ENCODE peak calls at places on chromosomes 11 and 22, in ten cellular contexts. E is mesenchymal stem cell; S is GM23338; V is HL-60; D is thyroid gland; J is colonic mucosa; I is cardiac muscle cell; Z is psoas muscle; X is body of pancreas; F is naive thymus-derived CD4-positive, alpha-beta T cell. M is an unnamed sample.
A peak's percentile ranks its signal among the peaks of the same experiment; 100 is the strongest.

GRCh38 chr11:87239001-87239400 is 201.3 kb downstream of the TMEM135 start:
- DNase-seq in S (no peak), D (no peak), X (no peak), Z (no peak), I (no peak), J (no peak), E (no peak), F (no peak), V (no peak), M (no peak)

GRCh38 chr22:20783844-20784723 is 10.2 kb downstream of the SERPIND1 start:
- DNase-seq in D (peak; percentile 44), I (peak; percentile 61), J (peak; percentile 64), S (peak; percentile 83), F (peak; percentile 24), X (peak; percentile 57), V (peak; percentile 52), E (peak; percentile 78), Z (no peak), M (peak; percentile 35)

GRCh38 chr11:12026331-12027211 is 18.1 kb upstream of the DKK3 start:
- DNase-seq in F (no peak), J (no peak), S (no peak), V (no peak), D (peak; percentile 61), Z (no peak), E (no peak), X (no peak), I (no peak), M (no peak)

GRCh38 chr22:44534335-44534734 is 36.3 kb upstream of the RTL6 start:
- DNase-seq in F (no peak), X (no peak), D (no peak), I (no peak), V (no peak), J (no peak), S (no peak), E (no peak), Z (no peak), M (no peak)

GRCh38 chr11:75428301-75428724 is 4.7 kb downstream of the KLHL35 start:
- DNase-seq in Z (peak; percentile 89), X (peak; percentile 87), V (no peak), J (peak; percentile 89), F (peak; percentile 72), I (peak; percentile 44), S (peak; percentile 87), E (no peak), D (peak; percentile 95), M (no peak)

GRCh38 chr11:83724704-83725114 is 438.5 kb upstream of the CCDC90B start:
- DNase-seq in E (peak; percentile 33), D (peak; percentile 88), I (peak; percentile 35), F (no peak), J (no peak), S (peak; percentile 71), X (peak; percentile 86), Z (no peak), V (no peak), M (no peak)

GRCh38 chr22:27046126-27046525 is 388.7 kb downstream of the MIAT start:
- DNase-seq in S (no peak), J (no peak), X (no peak), V (no peak), E (no peak), I (no peak), Z (no peak), F (no peak), D (no peak), M (no peak)

GRCh38 chr11:86196291-86196690 is 48.3 kb upstream of the EED start:
- DNase-seq in I (no peak), Z (no peak), V (no peak), J (no peak), F (no peak), X (no peak), S (no peak), D (no peak), E (no peak), M (no peak)

GRCh38 chr11:794766-795637 is 3.1 kb downstream of the SLC25A22 start:
- DNase-seq in X (peak; percentile 94), V (no peak), I (no peak), E (no peak), J (peak; percentile 66), S (no peak), F (no peak), Z (no peak), D (peak; percentile 45), M (no peak)

GRCh38 chr22:32839776-32840571 is 38.5 kb downstream of the TIMP3 start:
- DNase-seq in J (no peak), I (no peak), E (peak; percentile 69), X (no peak), Z (no peak), V (no peak), S (no peak), D (peak; percentile 80), F (no peak), M (no peak)

GRCh38 chr11:74019104-74019738 is 10.3 kb upstream of the UCP3 start:
- DNase-seq in S (no peak), F (no peak), V (no peak), Z (no peak), I (no peak), X (peak; percentile 63), D (peak; percentile 28), E (peak; percentile 71), J (peak; percentile 49), M (no peak)

GRCh38 chr22:30969532-30970355 is 679 bp downstream of the TUG1 start:
- DNase-seq in V (peak; percentile 38), I (no peak), J (peak; percentile 53), D (peak; percentile 25), X (no peak), S (peak; percentile 59), Z (no peak), F (peak; percentile 37), E (peak; percentile 61), M (no peak)

GRCh38 chr11:85661972-85662664 is 2.8 kb downstream of the CREBZF start:
- DNase-seq in E (no peak), Z (no peak), X (no peak), S (no peak), F (no peak), V (no peak), D (no peak), J (no peak), I (no peak), M (no peak)

GRCh38 chr22:25177226-25177625 is 22.4 kb upstream of the CRYBB3 start:
- DNase-seq in D (no peak), Z (no peak), S (no peak), J (no peak), V (no peak), F (no peak), E (no peak), I (no peak), X (no peak), M (no peak)

GRCh38 chr11:71206186-71206585 is 46.2 kb downstream of the SHANK2 start:
- DNase-seq in F (no peak), X (peak; percentile 50), V (no peak), Z (no peak), S (peak; percentile 58), I (no peak), J (peak; percentile 67), E (peak; percentile 91), D (peak; percentile 49), M (peak; percentile 8)

GRCh38 chr11:98625526-98625925 is 395.2 kb upstream of the CNTN5 start:
- DNase-seq in E (no peak), J (no peak), V (no peak), I (no peak), X (no peak), D (no peak), F (no peak), Z (no peak), S (no peak), M (peak; percentile 2)

GRCh38 chr11:17508306-17508705 is 31.7 kb upstream of the ABCC8 start:
- DNase-seq in S (no peak), I (no peak), V (no peak), J (no peak), D (no peak), Z (no peak), X (no peak), F (no peak), E (no peak), M (no peak)

GRCh38 chr11:67439321-67440228 is 2.1 kb upstream of the PTPRCAP start:
- DNase-seq in D (peak; percentile 56), V (peak; percentile 66), Z (no peak), E (peak; percentile 34), J (peak; percentile 61), I (no peak), S (peak; percentile 61), F (no peak), X (peak; percentile 33), M (no peak)

GRCh38 chr22:37284126-37284806 is 2.0 kb downstream of the CYTH4 start:
- DNase-seq in Z (no peak), D (no peak), X (no peak), J (no peak), I (no peak), S (no peak), F (no peak), E (no peak), V (no peak), M (no peak)
- H3K4me3 ChIP-seq in Z (peak overlapping the region; percentile 45), D (no peak overlapping the region), X (no peak overlapping the region), J (peak overlapping the region; percentile 35), I (no peak overlapping the region), S (no peak overlapping the region), F (peak overlapping the region; percentile 89), E (no peak overlapping the region), V (peak overlapping the region; percentile 69), M (no peak overlapping the region)

GRCh38 chr11:31555938-31556337 is 46.4 kb downstream of the ELP4 start:
- DNase-seq in F (no peak), S (no peak), E (no peak), J (no peak), X (no peak), Z (no peak), V (no peak), D (no peak), I (no peak), M (no peak)
- H3K4me3 ChIP-seq in F (no peak overlapping the region), S (no peak overlapping the region), E (no peak overlapping the region), J (no peak overlapping the region), X (no peak overlapping the region), Z (no peak overlapping the region), V (no peak overlapping the region), D (no peak overlapping the region), I (no peak overlapping the region), M (no peak overlapping the region)

GRCh38 chr11:48004456-48004855 is 24.1 kb downstream of the PTPRJ start:
- DNase-seq in D (no peak), Z (no peak), J (no peak), S (no peak), F (no peak), V (no peak), X (no peak), E (no peak), I (no peak), M (no peak)
- H3K4me3 ChIP-seq in D (no peak overlapping the region), Z (no peak overlapping the region), J (no peak overlapping the region), S (no peak overlapping the region), F (peak overlapping the region; percentile 6), V (no peak overlapping the region), X (no peak overlapping the region), E (no peak overlapping the region), I (no peak overlapping the region), M (no peak overlapping the region)

DNA sequence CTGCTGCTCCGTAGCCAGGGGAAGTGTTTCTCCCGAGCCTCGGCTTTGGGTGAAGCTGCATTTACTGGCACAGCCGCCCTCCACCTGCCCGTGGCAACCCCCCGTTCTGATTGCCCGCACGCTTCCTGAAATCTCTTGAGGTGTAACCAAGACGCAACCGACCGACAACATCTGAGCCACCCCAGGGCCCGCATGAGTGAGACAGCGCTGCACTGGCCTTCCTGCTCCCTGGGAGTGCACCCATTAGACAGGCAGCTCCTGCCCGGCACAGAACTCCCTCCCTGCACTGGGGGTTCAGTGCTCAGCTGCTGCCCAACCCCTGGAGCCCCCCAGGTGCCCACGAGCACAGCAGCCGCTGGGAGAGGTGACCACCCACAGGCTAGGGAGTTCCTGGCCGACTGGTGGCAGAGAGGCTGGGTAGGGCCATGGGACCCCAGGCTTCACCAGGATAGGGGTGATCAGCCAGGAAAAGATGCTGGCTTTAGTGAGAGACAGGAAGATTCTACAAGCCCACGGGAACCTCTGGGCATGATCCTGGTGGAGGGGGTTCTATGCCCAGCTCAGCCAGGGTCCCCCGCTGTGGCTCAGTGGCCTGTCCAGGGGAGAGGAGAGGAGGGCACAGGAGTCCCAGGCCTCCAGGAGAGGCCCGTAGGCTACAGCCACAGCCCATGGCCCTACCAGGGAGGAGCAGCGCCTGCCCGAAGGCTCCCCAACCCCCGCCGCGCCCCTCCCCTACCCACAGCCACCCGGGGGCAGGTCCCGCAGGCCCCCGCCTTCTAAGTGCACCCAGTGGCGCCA is 14.6 kb downstream of the PLXNB2 start:
- DNase-seq in X (no peak), V (no peak), J (no peak), S (no peak), D (peak; percentile 74), E (no peak), I (no peak), F (no peak), Z (no peak), M (no peak)
- H3K4me3 ChIP-seq in X (no peak overlapping the region), V (no peak overlapping the region), J (peak overlapping the region; percentile 21), S (peak overlapping the region; percentile 48), D (no peak overlapping the region), E (peak overlapping the region; percentile 40), I (no peak overlapping the region), F (no peak overlapping the region), Z (peak overlapping the region; percentile 38), M (peak overlapping the region; percentile 47)

M was measured in neuronal stem cell.